ENCODE peak calls at places on chromosomes 1 and 21, in ten cellular contexts. One of them, this sample, is unnamed.

GRCh38 chr1:209741198-209741597 is 14.7 kb upstream of the TRAF3IP3 start:
- DNase-seq in EL: no peak
- DNase-seq in effector memory CD8-positive, alpha-beta T cell: no peak
- DNase-seq in Caki2: no peak
- DNase-seq in naive B cell: no peak
- DNase-seq in left ventricle myocardium superior: no peak
- DNase-seq in NCI-H2029: no peak
- DNase-seq in CD4-positive, alpha-beta memory T cell: no peak
- DNase-seq in HFF-Myc: no peak
- DNase-seq in uterus: no peak
- DNase-seq in this sample: no peak

GRCh38 chr1:59364012-59364411 is 67.1 kb downstream of the FGGY start:
- DNase-seq in EL: no peak
- DNase-seq in effector memory CD8-positive, alpha-beta T cell: no peak
- DNase-seq in Caki2: no peak
- DNase-seq in naive B cell: no peak
- DNase-seq in left ventricle myocardium superior: no peak
- DNase-seq in NCI-H2029: no peak
- DNase-seq in CD4-positive, alpha-beta memory T cell: no peak
- DNase-seq in HFF-Myc: no peak
- DNase-seq in uterus: no peak
- DNase-seq in this sample: no peak

GRCh38 chr1:32242341-32242851 is 4.6 kb upstream of the FAM167B start:
- DNase-seq in EL: peak
- DNase-seq in effector memory CD8-positive, alpha-beta T cell: no peak
- DNase-seq in Caki2: no peak
- DNase-seq in naive B cell: no peak
- DNase-seq in left ventricle myocardium superior: peak
- DNase-seq in NCI-H2029: no peak
- DNase-seq in CD4-positive, alpha-beta memory T cell: no peak
- DNase-seq in HFF-Myc: no peak
- DNase-seq in uterus: peak
- DNase-seq in this sample: no peak

GRCh38 chr1:163267962-163268361 is 53.8 kb upstream of the NUF2 start:
- DNase-seq in EL: no peak
- DNase-seq in effector memory CD8-positive, alpha-beta T cell: no peak
- DNase-seq in Caki2: no peak
- DNase-seq in naive B cell: no peak
- DNase-seq in left ventricle myocardium superior: no peak
- DNase-seq in NCI-H2029: no peak
- DNase-seq in CD4-positive, alpha-beta memory T cell: no peak
- DNase-seq in HFF-Myc: no peak
- DNase-seq in uterus: no peak
- DNase-seq in this sample: no peak

GRCh38 chr1:156590326-156591180 is 1.0 kb upstream of the NAXE start:
- DNase-seq in EL: no peak
- DNase-seq in effector memory CD8-positive, alpha-beta T cell: no peak
- DNase-seq in Caki2: no peak
- DNase-seq in naive B cell: no peak
- DNase-seq in left ventricle myocardium superior: no peak
- DNase-seq in NCI-H2029: no peak
- DNase-seq in CD4-positive, alpha-beta memory T cell: no peak
- DNase-seq in HFF-Myc: no peak
- DNase-seq in uterus: no peak
- DNase-seq in this sample: no peak

GRCh38 chr1:216075339-216075738 is 347.9 kb downstream of the USH2A start:
- DNase-seq in EL: peak
- DNase-seq in effector memory CD8-positive, alpha-beta T cell: no peak
- DNase-seq in Caki2: no peak
- DNase-seq in naive B cell: no peak
- DNase-seq in left ventricle myocardium superior: no peak
- DNase-seq in NCI-H2029: no peak
- DNase-seq in CD4-positive, alpha-beta memory T cell: no peak
- DNase-seq in HFF-Myc: no peak
- DNase-seq in uterus: no peak
- DNase-seq in this sample: no peak

GRCh38 chr1:211947396-211948295 is 87.7 kb downstream of the INTS7 start:
- DNase-seq in EL: no peak
- DNase-seq in effector memory CD8-positive, alpha-beta T cell: no peak
- DNase-seq in Caki2: no peak
- DNase-seq in naive B cell: no peak
- DNase-seq in left ventricle myocardium superior: no peak
- DNase-seq in NCI-H2029: peak
- DNase-seq in CD4-positive, alpha-beta memory T cell: no peak
- DNase-seq in HFF-Myc: no peak
- DNase-seq in uterus: no peak
- DNase-seq in this sample: no peak

GRCh38 chr1:37697737-37698136 is 5.4 kb downstream of the CDCA8 start:
- DNase-seq in EL: no peak
- DNase-seq in effector memory CD8-positive, alpha-beta T cell: no peak
- DNase-seq in Caki2: no peak
- DNase-seq in naive B cell: no peak
- DNase-seq in left ventricle myocardium superior: no peak
- DNase-seq in NCI-H2029: no peak
- DNase-seq in CD4-positive, alpha-beta memory T cell: no peak
- DNase-seq in HFF-Myc: no peak
- DNase-seq in uterus: no peak
- DNase-seq in this sample: no peak

GRCh38 chr1:64114012-64114525 is 89.4 kb upstream of the UBE2U start:
- DNase-seq in EL: no peak
- DNase-seq in effector memory CD8-positive, alpha-beta T cell: no peak
- DNase-seq in Caki2: no peak
- DNase-seq in naive B cell: no peak
- DNase-seq in left ventricle myocardium superior: no peak
- DNase-seq in NCI-H2029: no peak
- DNase-seq in CD4-positive, alpha-beta memory T cell: no peak
- DNase-seq in HFF-Myc: no peak
- DNase-seq in uterus: no peak
- DNase-seq in this sample: no peak

GRCh38 chr1:2585318-2586092 is 1.1 kb upstream of the PRXL2B start:
- DNase-seq in EL: peak
- DNase-seq in effector memory CD8-positive, alpha-beta T cell: peak
- DNase-seq in Caki2: peak
- DNase-seq in naive B cell: peak
- DNase-seq in left ventricle myocardium superior: peak
- DNase-seq in NCI-H2029: no peak
- DNase-seq in CD4-positive, alpha-beta memory T cell: peak
- DNase-seq in HFF-Myc: no peak
- DNase-seq in uterus: peak
- DNase-seq in this sample: peak

GRCh38 chr1:223771814-223772770 is 59.8 kb downstream of the CAPN2 start:
- DNase-seq in EL: peak
- DNase-seq in effector memory CD8-positive, alpha-beta T cell: no peak
- DNase-seq in Caki2: peak
- DNase-seq in naive B cell: no peak
- DNase-seq in left ventricle myocardium superior: peak
- DNase-seq in NCI-H2029: no peak
- DNase-seq in CD4-positive, alpha-beta memory T cell: no peak
- DNase-seq in HFF-Myc: no peak
- DNase-seq in uterus: peak
- DNase-seq in this sample: no peak

GRCh38 chr1:112544011-112544688 is 35.4 kb downstream of the WNT2B start:
- DNase-seq in EL: peak
- DNase-seq in effector memory CD8-positive, alpha-beta T cell: no peak
- DNase-seq in Caki2: peak
- DNase-seq in naive B cell: no peak
- DNase-seq in left ventricle myocardium superior: no peak
- DNase-seq in NCI-H2029: no peak
- DNase-seq in CD4-positive, alpha-beta memory T cell: no peak
- DNase-seq in HFF-Myc: peak
- DNase-seq in uterus: peak
- DNase-seq in this sample: no peak

GRCh38 chr1:14215151-14215550 is 383.3 kb upstream of the KAZN start:
- DNase-seq in EL: no peak
- DNase-seq in effector memory CD8-positive, alpha-beta T cell: no peak
- DNase-seq in Caki2: no peak
- DNase-seq in naive B cell: no peak
- DNase-seq in left ventricle myocardium superior: no peak
- DNase-seq in NCI-H2029: no peak
- DNase-seq in CD4-positive, alpha-beta memory T cell: no peak
- DNase-seq in HFF-Myc: no peak
- DNase-seq in uterus: no peak
- DNase-seq in this sample: no peak

GRCh38 chr1:99218999-99219398 is 45.3 kb upstream of the PLPPR4 start:
- DNase-seq in EL: no peak
- DNase-seq in effector memory CD8-positive, alpha-beta T cell: no peak
- DNase-seq in Caki2: no peak
- DNase-seq in naive B cell: no peak
- DNase-seq in left ventricle myocardium superior: no peak
- DNase-seq in NCI-H2029: no peak
- DNase-seq in CD4-positive, alpha-beta memory T cell: no peak
- DNase-seq in HFF-Myc: no peak
- DNase-seq in uterus: no peak
- DNase-seq in this sample: no peak

GRCh38 chr1:94797286-94797685 is 22.9 kb upstream of the SLC44A3 start:
- DNase-seq in EL: peak
- DNase-seq in effector memory CD8-positive, alpha-beta T cell: no peak
- DNase-seq in Caki2: no peak
- DNase-seq in naive B cell: no peak
- DNase-seq in left ventricle myocardium superior: no peak
- DNase-seq in NCI-H2029: no peak
- DNase-seq in CD4-positive, alpha-beta memory T cell: no peak
- DNase-seq in HFF-Myc: no peak
- DNase-seq in uterus: no peak
- DNase-seq in this sample: no peak

GRCh38 chr1:187390157-187390556 is 561.4 kb downstream of the PLA2G4A start:
- DNase-seq in EL: peak
- DNase-seq in effector memory CD8-positive, alpha-beta T cell: no peak
- DNase-seq in Caki2: no peak
- DNase-seq in naive B cell: no peak
- DNase-seq in left ventricle myocardium superior: no peak
- DNase-seq in NCI-H2029: no peak
- DNase-seq in CD4-positive, alpha-beta memory T cell: no peak
- DNase-seq in HFF-Myc: no peak
- DNase-seq in uterus: no peak
- DNase-seq in this sample: no peak

GRCh38 chr1:243493156-243494129 is 237.6 kb downstream of the SDCCAG8 start:
- DNase-seq in EL: no peak
- DNase-seq in effector memory CD8-positive, alpha-beta T cell: no peak
- DNase-seq in Caki2: no peak
- DNase-seq in naive B cell: no peak
- DNase-seq in left ventricle myocardium superior: no peak
- DNase-seq in NCI-H2029: no peak
- DNase-seq in CD4-positive, alpha-beta memory T cell: no peak
- DNase-seq in HFF-Myc: no peak
- DNase-seq in uterus: no peak
- DNase-seq in this sample: no peak

GRCh38 chr1:210692796-210693195 is 364.1 kb downstream of the HHAT start:
- DNase-seq in EL: no peak
- DNase-seq in effector memory CD8-positive, alpha-beta T cell: no peak
- DNase-seq in Caki2: no peak
- DNase-seq in naive B cell: no peak
- DNase-seq in left ventricle myocardium superior: no peak
- DNase-seq in NCI-H2029: no peak
- DNase-seq in CD4-positive, alpha-beta memory T cell: no peak
- DNase-seq in HFF-Myc: no peak
- DNase-seq in uterus: no peak
- DNase-seq in this sample: no peak

GRCh38 chr1:111989531-111990025 is at the start of gene KCND3:
- DNase-seq in EL: peak
- DNase-seq in effector memory CD8-positive, alpha-beta T cell: no peak
- DNase-seq in Caki2: no peak
- DNase-seq in naive B cell: no peak
- DNase-seq in left ventricle myocardium superior: peak
- DNase-seq in NCI-H2029: peak
- DNase-seq in CD4-positive, alpha-beta memory T cell: no peak
- DNase-seq in HFF-Myc: no peak
- DNase-seq in uterus: no peak
- DNase-seq in this sample: peak

GRCh38 chr1:118338991-118339390 is 154.0 kb upstream of the SPAG17 start:
- DNase-seq in EL: peak
- DNase-seq in effector memory CD8-positive, alpha-beta T cell: no peak
- DNase-seq in Caki2: no peak
- DNase-seq in naive B cell: no peak
- DNase-seq in left ventricle myocardium superior: peak
- DNase-seq in NCI-H2029: no peak
- DNase-seq in CD4-positive, alpha-beta memory T cell: no peak
- DNase-seq in HFF-Myc: no peak
- DNase-seq in uterus: no peak
- DNase-seq in this sample: no peak

GRCh38 chr1:213163278-213163711 is 112.3 kb downstream of the RPS6KC1 start:
- DNase-seq in EL: no peak
- DNase-seq in effector memory CD8-positive, alpha-beta T cell: no peak
- DNase-seq in Caki2: no peak
- DNase-seq in naive B cell: no peak
- DNase-seq in left ventricle myocardium superior: no peak
- DNase-seq in NCI-H2029: no peak
- DNase-seq in CD4-positive, alpha-beta memory T cell: no peak
- DNase-seq in HFF-Myc: no peak
- DNase-seq in uterus: no peak
- DNase-seq in this sample: no peak

GRCh38 chr1:155938220-155938627 is 3.2 kb upstream of the RXFP4 start:
- DNase-seq in EL: peak
- DNase-seq in effector memory CD8-positive, alpha-beta T cell: peak
- DNase-seq in Caki2: peak
- DNase-seq in naive B cell: peak
- DNase-seq in left ventricle myocardium superior: no peak
- DNase-seq in NCI-H2029: peak
- DNase-seq in CD4-positive, alpha-beta memory T cell: no peak
- DNase-seq in HFF-Myc: peak
- DNase-seq in uterus: no peak
- DNase-seq in this sample: peak

GRCh38 chr1:213989071-213989739 is 1.4 kb downstream of the PROX1 start:
- DNase-seq in EL: no peak
- DNase-seq in effector memory CD8-positive, alpha-beta T cell: no peak
- DNase-seq in Caki2: no peak
- DNase-seq in naive B cell: no peak
- DNase-seq in left ventricle myocardium superior: peak
- DNase-seq in NCI-H2029: peak
- DNase-seq in CD4-positive, alpha-beta memory T cell: no peak
- DNase-seq in HFF-Myc: no peak
- DNase-seq in uterus: no peak
- DNase-seq in this sample: peak

GRCh38 chr21:44836349-44836665 is 18.4 kb upstream of the SUMO3 start:
- DNase-seq in EL: no peak
- DNase-seq in effector memory CD8-positive, alpha-beta T cell: no peak
- DNase-seq in Caki2: no peak
- DNase-seq in naive B cell: no peak
- DNase-seq in left ventricle myocardium superior: no peak
- DNase-seq in NCI-H2029: no peak
- DNase-seq in CD4-positive, alpha-beta memory T cell: no peak
- DNase-seq in HFF-Myc: no peak
- DNase-seq in uterus: no peak
- DNase-seq in this sample: no peak

GRCh38 chr1:1630965-1631792 is 794 bp upstream of the MMP23B start:
- DNase-seq in EL: no peak
- DNase-seq in effector memory CD8-positive, alpha-beta T cell: peak
- DNase-seq in Caki2: no peak
- DNase-seq in naive B cell: no peak
- DNase-seq in left ventricle myocardium superior: peak
- DNase-seq in NCI-H2029: peak
- DNase-seq in CD4-positive, alpha-beta memory T cell: no peak
- DNase-seq in HFF-Myc: no peak
- DNase-seq in uterus: no peak
- DNase-seq in this sample: no peak

GRCh38 chr21:41869771-41870170 is 9.4 kb downstream of the PRDM15 start:
- DNase-seq in EL: no peak
- DNase-seq in effector memory CD8-positive, alpha-beta T cell: no peak
- DNase-seq in Caki2: no peak
- DNase-seq in naive B cell: no peak
- DNase-seq in left ventricle myocardium superior: no peak
- DNase-seq in NCI-H2029: no peak
- DNase-seq in CD4-positive, alpha-beta memory T cell: no peak
- DNase-seq in HFF-Myc: no peak
- DNase-seq in uterus: no peak
- DNase-seq in this sample: no peak

GRCh38 chr1:88061830-88062177 is 622.3 kb upstream of the PKN2 start:
- DNase-seq in EL: peak
- DNase-seq in effector memory CD8-positive, alpha-beta T cell: no peak
- DNase-seq in Caki2: no peak
- DNase-seq in naive B cell: no peak
- DNase-seq in left ventricle myocardium superior: no peak
- DNase-seq in NCI-H2029: no peak
- DNase-seq in CD4-positive, alpha-beta memory T cell: no peak
- DNase-seq in HFF-Myc: no peak
- DNase-seq in uterus: no peak
- DNase-seq in this sample: no peak

GRCh38 chr1:25517476-25518394 is 25.7 kb upstream of the LDLRAP1 start:
- DNase-seq in EL: no peak
- DNase-seq in effector memory CD8-positive, alpha-beta T cell: no peak
- DNase-seq in Caki2: no peak
- DNase-seq in naive B cell: no peak
- DNase-seq in left ventricle myocardium superior: no peak
- DNase-seq in NCI-H2029: no peak
- DNase-seq in CD4-positive, alpha-beta memory T cell: no peak
- DNase-seq in HFF-Myc: no peak
- DNase-seq in uterus: no peak
- DNase-seq in this sample: no peak